ENCODE peak calls at places on chromosomes 16 and 17, in ten cellular contexts. F, L, X, W, S, J, A, O, C and D are unnamed samples.

GRCh38 chr17:59165933-59166342 is 10.4 kb downstream of the PRR11 start:
- DNase-seq in F (no peak), L (peak; percentile 50), X (no peak), W (peak; percentile 68), S (peak; percentile 6), J (no peak), A (peak; percentile 62), O (no peak), C (no peak), D (no peak)

GRCh38 chr16:27253526-27253930 is 15.0 kb downstream of the NSMCE1 start:
- DNase-seq in F (no peak), L (no peak), X (no peak), W (peak; percentile 87), S (no peak), J (no peak), A (peak; percentile 80), O (no peak), C (peak; percentile 51), D (no peak)

GRCh38 chr17:8475227-8475626 is 39.5 kb downstream of the NDEL1 start:
- DNase-seq in F (no peak), L (no peak), X (no peak), W (no peak), S (no peak), J (no peak), A (no peak), O (no peak), C (no peak), D (no peak)

GRCh38 chr17:52136173-52136572 is 22.3 kb downstream of the CA10 start:
- DNase-seq in F (no peak), L (no peak), X (no peak), W (no peak), S (no peak), J (no peak), A (no peak), O (no peak), C (no peak), D (no peak)

GRCh38 chr16:81688182-81688581 is 90.9 kb upstream of the PLCG2 start:
- DNase-seq in F (no peak), L (peak; percentile 78), X (no peak), W (no peak), S (no peak), J (no peak), A (peak; percentile 53), O (no peak), C (no peak), D (no peak)

GRCh38 chr17:59443106-59443505 is 111.7 kb downstream of the YPEL2 start:
- DNase-seq in F (no peak), L (no peak), X (no peak), W (no peak), S (no peak), J (no peak), A (no peak), O (no peak), C (no peak), D (no peak)

GRCh38 chr17:7113273-7114071 is 1.1 kb downstream of the ASGR2 start:
- DNase-seq in F (no peak), L (no peak), X (no peak), W (no peak), S (no peak), J (no peak), A (no peak), O (no peak), C (no peak), D (no peak)

GRCh38 chr16:844638-845348 is 44.3 kb upstream of the GNG13 start:
- DNase-seq in F (no peak), L (no peak), X (no peak), W (no peak), S (no peak), J (no peak), A (no peak), O (peak; percentile 6), C (no peak), D (no peak)

GRCh38 chr16:20166531-20167235 is 93.0 kb upstream of the GPR139 start:
- DNase-seq in F (no peak), L (no peak), X (no peak), W (no peak), S (no peak), J (no peak), A (no peak), O (no peak), C (no peak), D (no peak)

GRCh38 chr17:2383628-2384167 is 17.2 kb downstream of the MNT start:
- DNase-seq in F (no peak), L (no peak), X (no peak), W (no peak), S (no peak), J (no peak), A (no peak), O (no peak), C (no peak), D (no peak)

GRCh38 chr17:82884923-82885322 is 45.1 kb upstream of the ZNF750 start:
- DNase-seq in F (no peak), L (peak; percentile 85), X (no peak), W (no peak), S (peak; percentile 63), J (no peak), A (no peak), O (no peak), C (no peak), D (no peak)

GRCh38 chr16:20897253-20897896 is 2.8 kb downstream of the DCUN1D3 start:
- DNase-seq in F (no peak), L (no peak), X (no peak), W (peak; percentile 44), S (no peak), J (no peak), A (no peak), O (no peak), C (no peak), D (no peak)

GRCh38 chr16:58717994-58718393 is 16.1 kb downstream of the GOT2 start:
- DNase-seq in F (no peak), L (no peak), X (no peak), W (no peak), S (no peak), J (no peak), A (no peak), O (no peak), C (no peak), D (no peak)

GRCh38 chr16:28859326-28859725 is 4.3 kb upstream of the SH2B1 start:
- DNase-seq in F (no peak), L (no peak), X (no peak), W (no peak), S (no peak), J (no peak), A (no peak), O (no peak), C (no peak), D (no peak)

GRCh38 chr16:88067530-88068411 is 116.5 kb downstream of the BANP start:
- DNase-seq in F (no peak), L (no peak), X (no peak), W (no peak), S (no peak), J (no peak), A (no peak), O (no peak), C (no peak), D (no peak)

GRCh38 chr16:86868746-86869145 is 290.4 kb downstream of the FOXL1 start:
- DNase-seq in F (peak; percentile 29), L (no peak), X (no peak), W (no peak), S (no peak), J (no peak), A (no peak), O (no peak), C (no peak), D (no peak)

GRCh38 chr17:7045492-7046126 is 1.7 kb upstream of the SLC16A11 start:
- DNase-seq in F (no peak), L (peak; percentile 79), X (no peak), W (peak; percentile 73), S (peak; percentile 63), J (no peak), A (peak; percentile 77), O (no peak), C (peak; percentile 67), D (no peak)

GRCh38 chr17:49859991-49860953 is 12.4 kb upstream of the TAC4 start:
- DNase-seq in F (no peak), L (no peak), X (no peak), W (no peak), S (no peak), J (no peak), A (no peak), O (no peak), C (no peak), D (no peak)

GRCh38 chr17:46001390-46002310 is 2.6 kb downstream of the STH start:
- DNase-seq in F (no peak), L (no peak), X (no peak), W (no peak), S (no peak), J (no peak), A (no peak), O (no peak), C (no peak), D (no peak)